ENCODE peak calls at places on chromosomes 4 and X, in five cellular contexts. K, G, H, O and Z are unnamed samples.

GRCh38 chrX:16946361-16946964 is at the start of gene REPS2:
- DNase-seq in K (peak; percentile 80), G (peak; percentile 94), H (peak; percentile 68), O (peak; percentile 94), Z (peak; percentile 32)

GRCh38 chrX:105610401-105610800 is 211.9 kb upstream of the NRK start:
- DNase-seq in K (no peak), G (no peak), H (no peak), O (no peak), Z (no peak)

GRCh38 chr4:11670304-11670703 is 241.6 kb upstream of the HS3ST1 start:
- DNase-seq in K (no peak), G (no peak), H (no peak), O (no peak), Z (no peak)

GRCh38 chrX:141652315-141652714 is 46.2 kb downstream of the SPANXD start:
- DNase-seq in K (no peak), G (no peak), H (no peak), O (no peak), Z (no peak)

GRCh38 chr4:4613641-4614286 is 71.9 kb upstream of the STX18 start:
- DNase-seq in K (no peak), G (no peak), H (no peak), O (no peak), Z (no peak)

GRCh38 chr4:187363453-187363852 is 632.1 kb upstream of the ZFP42 start:
- DNase-seq in K (no peak), G (no peak), H (no peak), O (no peak), Z (no peak)

GRCh38 chrX:15301924-15302323 is 13.5 kb downstream of the ASB11 start:
- DNase-seq in K (no peak), G (no peak), H (no peak), O (no peak), Z (no peak)

GRCh38 chr4:74623041-74623440 is 171.3 kb downstream of the BTC start:
- DNase-seq in K (no peak), G (peak; percentile 57), H (peak; percentile 88), O (no peak), Z (no peak)

GRCh38 chr4:76993787-76994641 is 44.5 kb downstream of the SEPTIN11 start:
- DNase-seq in K (no peak), G (no peak), H (no peak), O (no peak), Z (no peak)

GRCh38 chr4:99848576-99848975 is 31.9 kb downstream of the DAPP1 start:
- DNase-seq in K (no peak), G (no peak), H (no peak), O (no peak), Z (no peak)

DNA sequence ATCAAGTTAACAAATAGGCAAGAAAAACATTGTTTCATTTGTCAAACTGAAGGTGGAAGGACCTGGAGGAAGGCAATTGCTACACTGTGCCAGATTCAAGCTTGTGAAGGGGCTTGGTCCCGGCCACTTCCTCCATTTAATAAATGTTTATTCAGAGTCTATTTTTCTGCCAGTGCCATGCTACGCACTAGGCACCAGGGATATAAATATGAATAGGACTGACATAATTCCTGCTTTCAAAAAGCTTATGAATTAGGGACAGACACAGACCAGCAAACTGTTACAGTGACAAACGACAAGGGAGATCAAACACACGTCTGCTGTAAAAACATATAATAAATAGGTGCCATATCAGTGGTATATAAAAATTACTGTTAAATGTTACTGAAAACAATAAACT is 571 bp downstream of the TLR6 start:
- DNase-seq in K (no peak), G (no peak), H (peak; percentile 39), O (no peak), Z (no peak)
- TF ChIP-seq POLR2A in K (no peak), G (no peak), H (no peak), O (no peak), Z (no peak)

GRCh38 chr4:88526221-88526815 is 2.7 kb upstream of the PYURF start:
- DNase-seq in K (no peak), G (peak; percentile 22), H (no peak), O (no peak), Z (no peak)
- TF ChIP-seq CTCF in K (peak; percentile 24), G (peak; percentile 52), H (peak; percentile 51), O (no peak), Z (no peak)

GRCh38 chr4:164943192-164943591 is 34.3 kb downstream of the TRIM61 start:
- DNase-seq in K (no peak), G (no peak), H (no peak), O (no peak), Z (no peak)
- H3K27ac ChIP-seq in K (no peak overlapping the region), G (no peak overlapping the region), H (no peak overlapping the region), O (no peak overlapping the region), Z (no peak overlapping the region)

GRCh38 chr4:169619518-169619957 is 840 bp upstream of the CLCN3 start:
- DNase-seq in K (peak; percentile 20), G (peak; percentile 47), H (peak; percentile 68), O (peak; percentile 80), Z (no peak)
- TF ChIP-seq POLR2A in K (no peak), G (no peak), H (no peak), O (no peak), Z (no peak)

GRCh38 chrX:2445662-2446623 is 54.8 kb downstream of the DHRSX start:
- DNase-seq in K (no peak), G (no peak), H (peak; percentile 72), O (peak; percentile 32), Z (no peak)
- TF ChIP-seq CTCF in K (no peak), G (no peak), H (no peak), O (no peak), Z (no peak)

GRCh38 chr4:152738812-152739211 is 40.7 kb downstream of the TIGD4 start:
- DNase-seq in K (no peak), G (no peak), H (no peak), O (no peak), Z (no peak)

GRCh38 chr4:152735918-152736305 is 43.6 kb downstream of the TIGD4 start:
- DNase-seq in K (no peak), G (no peak), H (no peak), O (no peak), Z (no peak)

GRCh38 chr4:152734699-152735050 is 44.9 kb downstream of the TIGD4 start:
- DNase-seq in K (no peak), G (no peak), H (no peak), O (no peak), Z (no peak)

GRCh38 chr4:152734015-152734698 is 45.4 kb downstream of the TIGD4 start:
- DNase-seq in K (no peak), G (no peak), H (no peak), O (no peak), Z (no peak)

DNA sequence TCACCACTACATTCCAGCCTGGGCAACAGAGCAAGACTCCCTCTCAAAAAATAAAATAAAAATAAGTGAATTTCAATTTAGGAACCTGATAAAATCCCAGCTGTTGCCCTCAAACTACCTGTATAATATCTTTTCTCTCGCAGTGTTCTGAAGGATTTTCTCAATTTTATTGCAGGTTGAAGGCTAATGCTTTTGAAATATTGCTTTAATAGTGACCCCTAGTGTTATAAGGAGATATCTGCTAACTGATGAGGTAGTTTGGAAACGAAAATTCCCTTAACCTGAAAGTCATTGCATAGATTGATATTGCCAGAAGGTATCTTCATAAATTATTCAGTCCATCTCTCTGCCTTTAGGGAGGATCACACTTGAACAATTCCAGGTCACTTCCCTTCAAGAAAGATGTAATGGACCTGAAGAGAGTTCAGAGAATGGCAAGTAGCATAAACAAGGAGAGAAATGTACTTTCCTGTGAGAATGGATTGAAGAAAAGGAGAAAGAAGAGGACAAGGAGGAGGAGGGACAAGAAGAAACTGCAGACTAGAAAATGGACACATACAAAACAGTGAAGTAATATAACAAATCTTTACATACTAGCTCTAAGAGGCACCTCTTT is 44.1 kb downstream of the TIGD4 start:
- DNase-seq in K (no peak), G (peak; percentile 11), H (peak; percentile 9), O (no peak), Z (no peak)
- H3K27ac ChIP-seq in K (no peak overlapping the region), G (no peak overlapping the region), H (no peak overlapping the region), O (no peak overlapping the region), Z (peak overlapping the region; percentile 12)

DNA sequence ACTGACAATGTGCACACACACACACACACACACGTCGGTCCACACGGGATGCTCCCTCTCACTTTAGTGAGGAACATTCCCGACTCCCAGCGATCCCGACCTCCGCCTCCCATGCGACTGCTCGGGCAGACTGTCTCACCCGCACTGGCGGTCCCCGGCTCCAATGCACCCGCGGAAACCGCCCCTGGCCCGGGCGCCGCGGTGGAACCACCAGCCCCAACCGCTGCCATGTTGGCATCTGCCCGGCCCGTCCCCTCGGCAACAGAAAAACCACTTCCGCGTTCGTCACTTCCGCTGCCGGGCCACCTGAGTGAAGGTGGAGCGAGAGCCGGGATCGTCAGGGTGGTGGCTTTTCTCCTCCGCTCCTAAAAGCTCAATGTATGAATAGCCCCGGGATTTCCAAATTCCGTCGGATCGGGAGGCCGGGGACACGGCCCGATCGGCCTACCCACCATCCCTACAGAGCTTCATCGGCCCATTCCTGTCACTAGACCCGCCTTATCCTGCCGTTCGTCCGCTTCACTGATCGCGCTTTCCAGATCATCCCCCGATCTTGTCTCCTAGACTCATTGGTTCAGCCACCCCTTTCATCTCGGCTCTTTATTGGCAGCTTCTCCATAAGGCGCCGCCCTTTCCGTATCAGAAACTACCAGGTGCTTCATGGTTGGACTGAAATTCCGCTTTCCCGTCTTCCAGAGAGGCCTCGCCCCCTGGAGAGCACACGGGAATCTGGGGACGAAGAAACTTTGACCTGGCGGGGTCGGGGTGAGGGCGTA is at the start of gene SLC35A2:
- DNase-seq in K (peak; percentile 78), G (peak; percentile 73), H (peak; percentile 87), O (peak; percentile 96), Z (peak; percentile 16)
- TF ChIP-seq POLR2A in K (peak; percentile 52), G (peak; percentile 85), H (peak; percentile 65), O (no peak), Z (peak; percentile 52)

GRCh38 chrX:42519666-42520231 is 258.2 kb downstream of the PPP1R2C start:
- DNase-seq in K (no peak), G (peak; percentile 4), H (peak; percentile 1), O (no peak), Z (no peak)
- TF ChIP-seq CTCF in K (no peak), G (no peak), H (no peak), O (no peak), Z (no peak)

GRCh38 chr4:153538408-153539057 is 72.4 kb downstream of the TMEM131L start:
- DNase-seq in K (peak; percentile 36), G (no peak), H (no peak), O (no peak), Z (no peak)
- H3K27ac ChIP-seq in K (peak overlapping the region; percentile 75), G (no peak overlapping the region), H (no peak overlapping the region), O (no peak overlapping the region), Z (peak overlapping the region; percentile 36)

GRCh38 chr4:7059673-7060072 is 8.2 kb downstream of the GRPEL1 start:
- DNase-seq in K (no peak), G (no peak), H (no peak), O (no peak), Z (no peak)

GRCh38 chr4:7055990-7056325 is 11.9 kb downstream of the GRPEL1 start:
- DNase-seq in K (no peak), G (no peak), H (no peak), O (peak; percentile 74), Z (no peak)

GRCh38 chr4:7061815-7062214 is 6.0 kb downstream of the GRPEL1 start:
- DNase-seq in K (no peak), G (no peak), H (no peak), O (no peak), Z (no peak)

GRCh38 chr4:7060346-7061150 is 7.3 kb downstream of the GRPEL1 start:
- DNase-seq in K (no peak), G (no peak), H (no peak), O (no peak), Z (no peak)

DNA sequence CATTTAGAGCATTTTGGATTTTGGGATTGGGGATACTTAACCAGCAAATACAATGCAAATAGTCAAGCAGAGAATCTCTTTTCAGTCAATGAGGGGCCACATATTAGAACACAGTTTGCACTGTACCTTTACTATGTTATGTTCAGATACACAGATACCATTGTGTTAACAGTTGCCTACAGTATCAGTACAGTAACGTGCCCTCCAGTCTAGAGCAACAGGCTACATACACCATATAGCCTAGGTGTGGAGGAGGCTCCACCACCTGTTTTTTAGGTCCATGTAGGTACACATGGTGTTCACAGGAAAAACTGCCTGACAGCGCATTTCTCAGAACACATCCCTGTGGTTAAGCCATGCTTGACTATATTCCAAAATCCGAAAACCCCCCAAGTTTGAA is 9.1 kb downstream of the GRPEL1 start:
- DNase-seq in K (no peak), G (no peak), H (no peak), O (no peak), Z (no peak)
- TF ChIP-seq POLR2A in K (no peak), G (peak; percentile 43), H (no peak), O (no peak), Z (no peak)